ENCODE peak calls at places on chromosomes 11 and 22, in five cellular contexts. One of them, this sample, is unnamed.

GRCh38 chr11:120811199-120811598 is 212.7 kb upstream of the TBCEL start:
- DNase-seq in mucosa of descending colon: no peak
- DNase-seq in fibroblast of mammary gland: no peak
- DNase-seq in AG09319: no peak
- DNase-seq in pulmonary artery endothelial cell: no peak
- DNase-seq in this sample: no peak

GRCh38 chr11:77346906-77347603 is 45.6 kb upstream of the GDPD4 start:
- DNase-seq in mucosa of descending colon: no peak
- DNase-seq in AG09319: no peak
- DNase-seq in fibroblast of mammary gland: peak
- DNase-seq in pulmonary artery endothelial cell: no peak
- DNase-seq in this sample: no peak

GRCh38 chr22:25536578-25536977 is 27.9 kb upstream of the GRK3 start:
- DNase-seq in fibroblast of mammary gland: no peak
- DNase-seq in mucosa of descending colon: no peak
- DNase-seq in pulmonary artery endothelial cell: no peak
- DNase-seq in AG09319: no peak
- DNase-seq in this sample: no peak

GRCh38 chr11:58000699-58001098 is 23.0 kb upstream of the OR9Q1 start:
- DNase-seq in fibroblast of mammary gland: no peak
- DNase-seq in mucosa of descending colon: no peak
- DNase-seq in AG09319: no peak
- DNase-seq in pulmonary artery endothelial cell: no peak
- DNase-seq in this sample: no peak

GRCh38 chr11:121571466-121571865 is 118.7 kb upstream of the SORL1-AS1 start:
- DNase-seq in fibroblast of mammary gland: no peak
- DNase-seq in AG09319: no peak
- DNase-seq in mucosa of descending colon: no peak
- DNase-seq in pulmonary artery endothelial cell: no peak
- DNase-seq in this sample: no peak

GRCh38 chr11:6476571-6476970 is 2.8 kb upstream of the TRIM3 start:
- DNase-seq in AG09319: no peak
- DNase-seq in fibroblast of mammary gland: no peak
- DNase-seq in mucosa of descending colon: no peak
- DNase-seq in pulmonary artery endothelial cell: no peak
- DNase-seq in this sample: no peak

GRCh38 chr11:12496181-12497025 is 119.0 kb downstream of the PARVA start:
- DNase-seq in mucosa of descending colon: no peak
- DNase-seq in fibroblast of mammary gland: no peak
- DNase-seq in AG09319: no peak
- DNase-seq in pulmonary artery endothelial cell: no peak
- DNase-seq in this sample: no peak

GRCh38 chr11:117544431-117544830 is 216.8 kb downstream of the CEP164 start:
- DNase-seq in AG09319: no peak
- DNase-seq in mucosa of descending colon: no peak
- DNase-seq in pulmonary artery endothelial cell: no peak
- DNase-seq in fibroblast of mammary gland: no peak
- DNase-seq in this sample: no peak

GRCh38 chr22:39979048-39979447 is 15.7 kb upstream of the FAM83F start:
- DNase-seq in AG09319: no peak
- DNase-seq in mucosa of descending colon: no peak
- DNase-seq in fibroblast of mammary gland: no peak
- DNase-seq in pulmonary artery endothelial cell: no peak
- DNase-seq in this sample: no peak

GRCh38 chr11:95863486-95864140 is 60.3 kb downstream of the MTMR2 start:
- DNase-seq in fibroblast of mammary gland: peak
- DNase-seq in AG09319: no peak
- DNase-seq in pulmonary artery endothelial cell: no peak
- DNase-seq in mucosa of descending colon: no peak
- DNase-seq in this sample: no peak